ENCODE peak calls at places on chromosomes 13 and 19, in ten cellular contexts. D is thoracic aorta, N is heart left ventricle, O is breast epithelium, C is fibroblast of pulmonary artery, Z is GM06990, Y is fibroblast of mammary gland, T is ovary, R is epithelial cell of proximal tubule, H is HL-60. U is an unnamed sample.

GRCh38 chr19:56681702-56682101 is 10.1 kb upstream of the ZNF835 start:
- DNase-seq in N (no peak), T (no peak), C (no peak), Z (no peak), D (no peak), Y (no peak), H (no peak), O (no peak), R (no peak), U (no peak)

GRCh38 chr13:77022341-77022740 is 4.6 kb downstream of the FBXL3 start:
- DNase-seq in R (no peak), O (no peak), D (no peak), T (no peak), Z (no peak), H (no peak), C (peak), N (no peak), Y (peak), U (no peak)

GRCh38 chr13:92838786-92839185 is 387.8 kb upstream of the GPC6 start:
- DNase-seq in Z (no peak), O (no peak), D (no peak), H (no peak), N (no peak), R (peak), Y (peak), C (peak), T (no peak), U (no peak)

GRCh38 chr13:72652681-72653080 is 74.7 kb downstream of the MZT1 start:
- DNase-seq in T (no peak), C (peak), D (no peak), H (no peak), Y (no peak), R (no peak), O (no peak), N (no peak), Z (no peak), U (no peak)

GRCh38 chr13:100887729-100888151 is 213.1 kb upstream of the TMTC4 start:
- DNase-seq in C (peak), Z (no peak), T (no peak), H (no peak), Y (peak), D (no peak), N (no peak), R (peak), O (no peak), U (no peak)

GRCh38 chr13:27174766-27175455 is 3.3 kb upstream of the USP12 start:
- DNase-seq in H (no peak), O (no peak), T (no peak), Z (no peak), N (no peak), D (no peak), C (no peak), R (no peak), Y (peak), U (no peak)

GRCh38 chr13:96191367-96191766 is 101.5 kb downstream of the HS6ST3 start:
- DNase-seq in N (no peak), D (no peak), Z (no peak), Y (no peak), R (no peak), O (no peak), T (no peak), C (no peak), H (no peak), U (no peak)

GRCh38 chr13:90868321-90868920 is 479.1 kb upstream of the MIR17HG start:
- DNase-seq in Z (no peak), R (no peak), N (no peak), T (no peak), Y (peak), H (no peak), D (no peak), C (peak), O (no peak), U (no peak)

GRCh38 chr19:35253316-35254286 is 4.8 kb downstream of the LSR start:
- DNase-seq in D (no peak), H (no peak), O (no peak), Z (no peak), T (no peak), C (no peak), N (no peak), Y (no peak), R (no peak), U (no peak)

GRCh38 chr13:40777166-40777956 is 6.4 kb upstream of the MRPS31 start:
- DNase-seq in D (no peak), N (no peak), C (peak), R (no peak), Y (peak), H (no peak), O (no peak), Z (peak), T (no peak), U (peak)

DNA sequence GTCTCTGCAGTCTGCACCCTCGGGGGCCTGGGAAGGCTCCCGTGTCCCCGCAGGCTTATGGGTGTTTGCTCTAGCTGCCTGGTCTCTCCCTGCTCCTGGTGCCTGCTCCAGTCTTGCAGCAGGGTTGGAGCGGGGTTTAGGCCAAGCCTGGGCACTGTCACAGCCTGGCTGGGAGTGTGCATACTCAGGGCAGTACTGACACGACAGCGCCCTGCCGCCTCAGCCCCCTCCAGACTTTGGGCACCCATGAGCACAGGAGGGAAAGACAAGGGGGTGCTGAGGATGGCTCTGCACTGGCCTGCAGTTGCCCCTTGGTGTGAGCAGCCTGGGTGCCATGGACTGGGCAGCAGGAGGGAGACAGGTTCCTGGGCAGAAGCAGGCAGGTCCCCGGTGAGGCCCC is 35.7 kb downstream of the CEP89 start:
- DNase-seq in Z (no peak), C (no peak), T (no peak), Y (no peak), H (no peak), R (no peak), O (no peak), N (no peak), D (no peak), U (no peak)
- TF ChIP-seq CTCF in Z (no peak), C (no peak), T (no peak), Y (no peak), H (no peak), R (no peak), O (no peak), N (no peak), D (no peak), U (no peak)

GRCh38 chr19:10855879-10856522 is 7.8 kb downstream of the C19orf38 start:
- DNase-seq in C (peak), T (no peak), Y (no peak), R (no peak), N (no peak), H (no peak), Z (no peak), D (no peak), O (no peak), U (no peak)
- TF ChIP-seq CTCF in C (peak), T (no peak), Y (peak), R (peak), N (no peak), H (peak), Z (peak), D (peak), O (peak), U (peak)

GRCh38 chr13:102586615-102587014 is 10.2 kb upstream of the TPP2 start:
- DNase-seq in R (no peak), Z (no peak), C (no peak), N (no peak), O (no peak), T (no peak), H (no peak), D (no peak), Y (no peak), U (no peak)
- TF ChIP-seq CTCF in R (no peak), Z (no peak), C (no peak), N (no peak), O (no peak), T (no peak), H (no peak), D (no peak), Y (no peak), U (no peak)

DNA sequence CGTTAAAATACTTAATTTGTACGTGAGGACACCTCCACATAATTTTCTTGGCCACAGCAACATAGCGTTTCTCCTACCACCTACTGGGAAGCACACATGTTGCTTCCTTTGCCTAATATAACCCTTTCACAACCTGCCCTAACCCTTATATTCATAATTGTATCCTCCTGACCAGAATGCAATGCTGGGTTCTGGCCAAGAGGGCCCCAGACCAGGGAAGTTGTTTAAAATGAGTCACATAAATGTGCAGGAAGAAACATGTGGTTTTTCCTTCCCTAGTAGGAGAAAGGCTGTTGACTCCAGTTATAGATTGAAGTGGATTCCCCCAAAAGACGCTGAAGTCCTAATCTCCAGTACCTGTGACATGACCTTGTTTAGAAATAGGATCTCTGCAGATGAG is 187.3 kb downstream of the NUFIP1 start:
- DNase-seq in C (peak), H (peak), R (no peak), Y (peak), O (no peak), N (no peak), D (no peak), Z (no peak), T (no peak), U (no peak)
- TF ChIP-seq CTCF in C (no peak), H (no peak), R (no peak), Y (no peak), O (no peak), N (no peak), D (no peak), Z (no peak), T (no peak), U (no peak)

DNA sequence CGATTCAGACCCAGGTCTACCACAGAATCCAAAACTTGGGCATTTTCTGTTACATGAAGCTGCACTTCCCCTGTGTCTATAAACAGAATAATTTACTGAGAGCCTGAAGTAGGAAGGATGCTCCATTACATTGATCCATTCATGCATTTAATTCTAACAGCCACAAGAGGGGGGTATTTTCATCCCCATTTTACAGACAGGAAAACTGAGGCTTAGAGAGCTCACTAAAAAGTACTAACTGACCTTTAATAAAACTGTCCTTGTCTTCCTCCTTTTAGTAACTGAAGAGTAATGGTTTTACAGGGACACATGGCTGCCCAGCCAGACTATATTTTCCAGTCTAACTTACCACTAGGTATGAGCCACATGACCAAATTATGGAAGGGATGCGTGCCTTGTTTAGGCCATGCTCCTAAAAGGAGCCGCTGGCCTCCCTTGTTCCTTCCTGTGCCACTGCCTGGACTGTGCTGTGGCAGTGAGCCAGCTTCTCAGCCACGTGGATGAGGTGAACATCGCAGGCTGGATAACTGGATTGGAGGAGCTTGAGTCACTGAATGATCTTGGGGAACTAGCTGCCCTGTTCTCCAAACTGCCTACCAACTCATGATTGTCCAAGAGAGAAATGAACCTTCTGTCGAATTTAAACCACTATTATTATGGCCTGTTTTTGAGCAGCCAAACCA is 108.3 kb downstream of the DOCK9 start:
- DNase-seq in Y (peak), Z (no peak), R (peak), C (peak), H (no peak), N (peak), D (no peak), O (no peak), T (no peak), U (no peak)
- TF ChIP-seq CTCF in Y (peak), Z (peak), R (peak), C (peak), H (no peak), N (no peak), D (no peak), O (no peak), T (no peak), U (no peak)

GRCh38 chr13:111216166-111216960 is 101.3 kb downstream of the ARHGEF7 start:
- DNase-seq in Y (peak), O (no peak), C (peak), D (no peak), Z (no peak), H (no peak), N (no peak), T (peak), R (no peak), U (no peak)
- TF ChIP-seq CTCF in Y (peak), O (peak), C (peak), D (peak), Z (peak), H (no peak), N (peak), T (peak), R (peak), U (peak)

GRCh38 chr13:46605089-46605488 is 52.1 kb downstream of the LRCH1 start:
- DNase-seq in H (no peak), Y (peak), C (no peak), R (no peak), T (no peak), D (no peak), O (no peak), Z (no peak), N (peak), U (peak)

GRCh38 chr13:46600943-46601311 is 48.0 kb downstream of the LRCH1 start:
- DNase-seq in Z (no peak), T (no peak), H (no peak), D (no peak), N (no peak), O (no peak), Y (no peak), R (no peak), C (no peak), U (no peak)

GRCh38 chr13:46602531-46602930 is 49.6 kb downstream of the LRCH1 start:
- DNase-seq in N (no peak), H (no peak), Z (no peak), R (no peak), D (no peak), O (no peak), Y (no peak), C (no peak), T (no peak), U (no peak)

GRCh38 chr13:46604226-46604968 is 51.4 kb downstream of the LRCH1 start:
- DNase-seq in Z (no peak), D (no peak), O (no peak), H (no peak), N (no peak), R (no peak), Y (no peak), T (no peak), C (no peak), U (no peak)

DNA sequence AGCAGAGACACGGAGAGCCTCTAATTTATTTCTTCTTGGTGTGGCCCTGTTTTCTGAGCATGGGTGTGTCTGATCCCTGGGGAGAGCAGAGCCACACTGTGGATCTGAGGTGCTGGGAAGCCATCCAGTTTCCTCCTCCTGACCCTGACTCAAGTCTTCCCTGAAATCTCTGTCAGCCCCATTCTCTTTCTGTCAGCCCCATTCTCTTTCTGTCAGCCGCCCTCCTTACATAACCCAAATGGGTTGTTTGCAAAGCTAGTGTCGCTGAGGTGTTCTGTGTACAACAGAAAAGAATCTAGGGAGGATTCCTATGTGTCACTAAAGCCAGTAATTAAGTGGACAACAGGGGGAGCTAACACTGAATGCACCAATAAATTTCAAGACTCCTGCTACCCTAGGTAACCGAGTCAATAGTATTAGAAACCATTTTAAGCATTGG is 50.2 kb downstream of the LRCH1 start:
- DNase-seq in R (no peak), Z (no peak), H (no peak), Y (peak), T (no peak), C (peak), N (peak), D (no peak), O (no peak), U (no peak)
- TF ChIP-seq CTCF in R (peak), Z (peak), H (no peak), Y (peak), T (no peak), C (peak), N (peak), D (no peak), O (no peak), U (no peak)

GRCh38 chr19:633068-633785 is at the start of gene POLRMT:
- DNase-seq in H (peak), D (peak), T (peak), Y (peak), O (peak), Z (peak), C (peak), N (peak), R (peak), U (peak)
- TF ChIP-seq CTCF in H (no peak), D (no peak), T (peak), Y (no peak), O (no peak), Z (no peak), C (no peak), N (no peak), R (no peak), U (no peak)

GRCh38 chr19:37695144-37695899 is 24.2 kb downstream of the ZNF607 start:
- DNase-seq in T (no peak), C (no peak), O (no peak), R (no peak), N (no peak), Y (no peak), D (no peak), Z (no peak), H (no peak), U (no peak)

GRCh38 chr19:37692956-37693660 is 26.5 kb downstream of the ZNF607 start:
- DNase-seq in Z (no peak), R (no peak), D (no peak), H (no peak), O (no peak), T (no peak), C (no peak), Y (no peak), N (no peak), U (no peak)

DNA sequence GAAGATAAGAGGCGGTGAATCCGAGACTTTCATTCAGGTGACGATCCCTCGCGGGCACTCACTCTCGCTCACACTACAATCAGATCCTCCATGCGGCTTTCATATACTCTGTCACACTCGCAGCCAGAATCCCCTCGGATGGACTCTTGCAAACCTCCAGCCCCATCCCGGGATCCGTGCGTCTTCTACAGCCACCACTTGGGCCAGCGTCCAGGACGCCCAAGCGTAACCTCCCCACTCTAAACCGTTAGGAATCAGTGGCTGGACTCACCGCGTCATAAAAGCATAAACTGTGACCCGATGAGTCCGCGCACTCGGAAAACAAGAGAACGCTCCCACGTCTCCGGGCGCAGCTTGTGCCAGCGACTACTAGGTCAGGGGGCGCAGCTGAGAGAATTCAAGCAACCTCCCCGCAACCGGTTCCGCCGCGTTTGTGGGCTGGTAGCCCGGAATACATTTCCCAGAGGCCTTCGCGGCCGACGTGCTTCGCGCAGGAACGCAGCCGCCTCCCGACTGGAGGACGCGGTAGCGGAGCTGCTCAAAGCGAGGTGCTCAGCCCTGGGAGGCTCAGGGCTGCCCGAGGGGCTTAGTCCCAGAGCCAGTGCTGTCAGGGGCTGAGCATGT is 27.6 kb downstream of the ZNF607 start:
- DNase-seq in D (peak), R (peak), Z (peak), O (peak), T (peak), N (peak), C (peak), Y (peak), H (no peak), U (peak)
- TF ChIP-seq CTCF in D (no peak), R (no peak), Z (no peak), O (no peak), T (no peak), N (no peak), C (no peak), Y (no peak), H (no peak), U (no peak)

DNA sequence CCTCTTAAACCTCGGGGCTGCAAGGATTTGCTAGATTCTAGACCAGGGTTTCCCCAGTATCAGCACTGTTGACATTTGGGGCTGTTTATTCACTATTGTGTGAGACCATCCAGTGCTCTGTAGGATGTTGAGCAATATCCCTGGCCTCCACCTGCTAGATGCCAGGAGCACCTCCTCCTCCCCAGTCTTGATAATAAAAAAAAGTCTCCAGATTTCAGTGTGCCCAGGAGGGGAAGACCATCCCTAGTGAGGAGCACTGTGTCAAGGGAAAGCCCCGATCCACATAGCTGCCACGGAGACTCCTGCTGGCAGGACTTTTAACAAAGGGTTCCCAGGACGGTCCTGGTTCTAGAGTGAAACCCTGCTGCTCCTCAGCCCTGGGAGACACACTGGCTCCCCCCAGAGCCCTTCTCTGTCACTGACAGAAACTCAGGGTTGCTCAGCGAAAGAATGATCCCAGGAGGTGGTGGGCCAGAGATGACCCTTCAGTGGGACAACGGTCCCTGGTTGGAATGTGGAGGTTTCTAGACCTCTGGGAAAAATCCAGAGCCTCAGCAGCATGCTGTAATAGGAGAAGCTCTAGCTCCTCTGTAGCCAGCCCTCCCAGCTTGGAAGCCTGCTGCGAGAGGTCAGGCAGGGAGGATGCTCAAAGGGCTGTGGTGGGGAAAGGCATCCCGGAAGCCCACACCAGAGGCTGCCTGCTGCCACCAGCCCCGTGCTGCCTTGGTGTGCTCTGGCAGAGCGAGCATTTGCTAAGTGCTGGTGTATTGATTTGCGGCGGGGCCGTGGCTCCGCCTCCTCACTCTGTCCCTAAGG is 20.3 kb downstream of the LYL1 start:
- DNase-seq in O (no peak), R (no peak), Z (no peak), C (peak), H (no peak), Y (peak), D (no peak), N (peak), T (no peak), U (no peak)
- TF ChIP-seq CTCF in O (no peak), R (peak), Z (peak), C (peak), H (no peak), Y (peak), D (peak), N (no peak), T (no peak), U (no peak)